ENCODE peak calls at places on chromosomes 11 and 22, in nine cellular contexts. Q, V, D, H, I, W, Y, G and Z are unnamed samples.

GRCh38 chr11:130715085-130715932 is 201.0 kb downstream of the SNX19 start:
- DNase-seq in Q (no peak), V (no peak), D (no peak), H (no peak), I (no peak), W (no peak), Y (no peak), G (no peak), Z (no peak)

GRCh38 chr11:43548921-43549320 is 131.6 kb upstream of the HSD17B12 start:
- DNase-seq in Q (no peak), V (no peak), D (no peak), H (no peak), I (no peak), W (no peak), Y (no peak), G (no peak), Z (no peak)

GRCh38 chr11:100675115-100675650 is 11.9 kb upstream of the ARHGAP42 start:
- DNase-seq in Q (no peak), V (no peak), D (no peak), H (no peak), I (no peak), W (no peak), Y (no peak), G (no peak), Z (no peak)

GRCh38 chr11:131841028-131841427 is 470.6 kb downstream of the NTM start:
- DNase-seq in Q (no peak), V (no peak), D (no peak), H (no peak), I (no peak), W (no peak), Y (no peak), G (no peak), Z (no peak)

GRCh38 chr11:113574171-113574570 is 99.0 kb upstream of the DRD2 start:
- DNase-seq in Q (no peak), V (no peak), D (no peak), H (no peak), I (peak; percentile 26), W (no peak), Y (no peak), G (no peak), Z (no peak)

GRCh38 chr22:21741790-21742189 is 6.2 kb upstream of the YPEL1 start:
- DNase-seq in Q (no peak), V (no peak), D (no peak), H (no peak), I (no peak), W (no peak), Y (no peak), G (no peak), Z (no peak)

GRCh38 chr11:28347351-28347750 is 239.2 kb downstream of the METTL15 start:
- DNase-seq in Q (no peak), V (no peak), D (no peak), H (no peak), I (no peak), W (no peak), Y (no peak), G (no peak), Z (no peak)

GRCh38 chr22:45216133-45217003 is 24.3 kb downstream of the KIAA0930 start:
- DNase-seq in Q (no peak), V (no peak), D (no peak), H (no peak), I (no peak), W (no peak), Y (no peak), G (no peak), Z (no peak)

GRCh38 chr22:45996241-45997076 is 19.5 kb upstream of the WNT7B start:
- DNase-seq in Q (no peak), V (peak; percentile 64), D (no peak), H (no peak), I (no peak), W (no peak), Y (peak; percentile 84), G (no peak), Z (no peak)

GRCh38 chr11:65639623-65640482 is 2.0 kb downstream of the SIPA1 start:
- DNase-seq in Q (no peak), V (peak; percentile 90), D (no peak), H (no peak), I (no peak), W (peak; percentile 70), Y (no peak), G (no peak), Z (peak; percentile 14)

GRCh38 chr11:38680166-38680565 is 2082.1 kb upstream of the RAG2 start:
- DNase-seq in Q (no peak), V (no peak), D (no peak), H (no peak), I (no peak), W (no peak), Y (no peak), G (no peak), Z (no peak)

GRCh38 chr11:68962527-68963250 is 18.1 kb downstream of the MRGPRD start:
- DNase-seq in Q (no peak), V (no peak), D (no peak), H (no peak), I (no peak), W (no peak), Y (peak; percentile 40), G (no peak), Z (no peak)

GRCh38 chr22:22681221-22681739 is 36.9 kb downstream of the GGTLC2 start:
- DNase-seq in Q (no peak), V (no peak), D (no peak), H (no peak), I (no peak), W (no peak), Y (no peak), G (peak; percentile 3), Z (no peak)

GRCh38 chr11:102911758-102912481 is 37.1 kb upstream of the MMP12 start:
- DNase-seq in Q (no peak), V (no peak), D (peak; percentile 24), H (no peak), I (no peak), W (no peak), Y (no peak), G (no peak), Z (no peak)

GRCh38 chr11:75790986-75791385 is 22.4 kb downstream of the DGAT2 start:
- DNase-seq in Q (no peak), V (no peak), D (no peak), H (no peak), I (no peak), W (no peak), Y (no peak), G (no peak), Z (no peak)

GRCh38 chr11:12235945-12236743 is 125.8 kb downstream of the MICAL2 start:
- DNase-seq in Q (no peak), V (peak; percentile 11), D (peak; percentile 45), H (no peak), I (peak; percentile 79), W (peak; percentile 81), Y (no peak), G (peak; percentile 29), Z (no peak)